ENCODE peak calls at places on chromosomes 3 and 15, in six cellular contexts. X is fibroblast of lung, L is Calu3, Y is neural crest cell, W is left lung, P is endothelial cell. Z is an unnamed sample.
A peak's percentile ranks its signal among the peaks of the same experiment; 100 is the strongest.

GRCh38 chr3:67706934-67707333 is 52.5 kb upstream of the SUCLG2 start:
- DNase-seq in L (no peak), P (no peak), Y (no peak), W (no peak), X (no peak), Z (no peak)

GRCh38 chr15:77830041-77830440 is 197.3 kb upstream of the LINGO1 start:
- DNase-seq in Y (no peak), W (no peak), L (no peak), P (no peak), X (peak; percentile 96), Z (peak; percentile 96)

GRCh38 chr3:190552969-190553759 is 39.3 kb downstream of the IL1RAP start:
- DNase-seq in W (no peak), X (no peak), Y (no peak), P (peak; percentile 5), L (no peak), Z (no peak)

GRCh38 chr3:186938716-186939115 is 8.4 kb downstream of the ST6GAL1 start:
- DNase-seq in X (peak; percentile 74), W (no peak), L (no peak), Y (no peak), P (no peak), Z (no peak)

GRCh38 chr3:62562017-62562416 is 188.7 kb upstream of the FEZF2 start:
- DNase-seq in X (peak; percentile 90), Y (no peak), W (no peak), L (no peak), P (no peak), Z (peak; percentile 86)

GRCh38 chr15:39502616-39503195 is 78.2 kb upstream of the THBS1 start:
- DNase-seq in Y (no peak), W (no peak), P (no peak), L (no peak), X (peak; percentile 72), Z (no peak)

GRCh38 chr3:50125541-50126286 is 29.4 kb upstream of the SEMA3F start:
- DNase-seq in Y (no peak), P (no peak), X (no peak), W (peak; percentile 50), L (no peak), Z (no peak)

GRCh38 chr15:80750591-80750990 is 28.6 kb upstream of the CEMIP start:
- DNase-seq in P (no peak), X (peak; percentile 65), Y (no peak), W (no peak), L (no peak), Z (no peak)

GRCh38 chr15:39247574-39247973 is 333.3 kb upstream of the THBS1 start:
- DNase-seq in L (no peak), P (no peak), X (peak; percentile 68), W (no peak), Y (no peak), Z (peak; percentile 51)

GRCh38 chr15:69118089-69118488 is 42.3 kb upstream of the GLCE start:
- DNase-seq in L (no peak), W (no peak), Y (no peak), P (no peak), X (no peak), Z (no peak)

GRCh38 chr3:125137432-125138033 is 75.0 kb downstream of the SLC12A8 start:
- DNase-seq in Y (no peak), X (peak; percentile 91), P (no peak), W (no peak), L (no peak), Z (peak; percentile 89)
- TF ChIP-seq CTCF in Y (no peak), X (no peak), P (no peak), W (no peak), L (no peak), Z (no peak)

GRCh38 chr3:23804441-23805227 is 1.1 kb upstream of the UBE2E1 start:
- DNase-seq in W (no peak), P (no peak), L (peak; percentile 15), Y (no peak), X (no peak), Z (no peak)

GRCh38 chr3:23796518-23796917 is 9.2 kb upstream of the UBE2E1 start:
- DNase-seq in P (no peak), L (no peak), Y (no peak), X (no peak), W (no peak), Z (no peak)

GRCh38 chr3:23797490-23797889 is 8.3 kb upstream of the UBE2E1 start:
- DNase-seq in X (no peak), L (no peak), W (no peak), P (no peak), Y (no peak), Z (no peak)

GRCh38 chr3:23805228-23805880 is 401 bp upstream of the UBE2E1 start:
- DNase-seq in Y (no peak), W (no peak), L (no peak), P (no peak), X (no peak), Z (no peak)

DNA sequence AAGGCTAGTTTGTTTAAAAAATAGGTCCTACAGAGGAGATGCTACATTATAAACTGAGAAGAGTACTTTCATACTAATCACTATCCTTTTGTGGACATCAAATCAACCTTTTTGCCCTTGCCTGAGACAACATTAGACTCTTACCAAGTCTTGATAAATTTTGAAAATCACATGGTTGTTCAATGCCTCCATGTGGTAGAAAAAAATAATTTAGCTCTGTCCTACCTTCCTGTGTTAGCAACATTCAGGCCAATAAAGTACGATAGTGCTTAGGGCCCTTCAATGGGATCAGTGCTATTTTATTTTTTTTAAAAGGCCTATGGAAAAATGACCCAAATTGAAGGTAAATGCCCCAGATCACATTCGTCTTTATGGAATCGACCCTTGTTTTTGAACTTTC is 5.0 kb upstream of the UBE2E1 start:
- DNase-seq in Y (no peak), P (no peak), L (no peak), W (no peak), X (peak; percentile 14), Z (peak; percentile 55)
- TF ChIP-seq CTCF in Y (no peak), P (no peak), L (no peak), W (no peak), X (peak; percentile 34), Z (peak; percentile 20)

GRCh38 chr3:53160660-53161344 is at the start of gene PRKCD:
- DNase-seq in W (peak; percentile 95), P (peak; percentile 57), Y (peak; percentile 39), L (peak; percentile 82), X (peak; percentile 82), Z (peak; percentile 85)
- TF ChIP-seq CTCF in W (no peak), P (peak; percentile 37), Y (peak; percentile 51), L (peak; percentile 49), X (peak; percentile 48), Z (peak; percentile 35)

GRCh38 chr3:147118611-147119010 is 287.7 kb downstream of the ZIC4 start:
- DNase-seq in W (no peak), Y (no peak), L (no peak), P (no peak), X (no peak), Z (no peak)

GRCh38 chr3:147119346-147119745 is 287.0 kb downstream of the ZIC4 start:
- DNase-seq in L (no peak), W (no peak), Y (no peak), X (no peak), P (no peak), Z (no peak)

GRCh38 chr3:147117631-147118030 is 288.7 kb downstream of the ZIC4 start:
- DNase-seq in X (no peak), Y (no peak), W (no peak), P (no peak), L (no peak), Z (no peak)

GRCh38 chr3:147120029-147120428 is 286.3 kb downstream of the ZIC4 start:
- DNase-seq in L (no peak), W (no peak), X (peak; percentile 26), Y (no peak), P (no peak), Z (peak; percentile 43)
- TF ChIP-seq CTCF in L (peak; percentile 47), W (no peak), X (peak; percentile 64), Y (peak; percentile 61), P (peak; percentile 42), Z (peak; percentile 58)

GRCh38 chr3:21487520-21487919 is 263.5 kb downstream of the ZNF385D start:
- DNase-seq in W (no peak), L (no peak), P (no peak), Y (no peak), X (no peak), Z (no peak)

GRCh38 chr3:21486381-21486935 is 264.6 kb downstream of the ZNF385D start:
- DNase-seq in W (no peak), X (peak; percentile 67), Y (no peak), P (no peak), L (no peak), Z (peak; percentile 36)

GRCh38 chr3:21484323-21485154 is 266.5 kb downstream of the ZNF385D start:
- DNase-seq in L (peak; percentile 80), Y (peak; percentile 53), W (no peak), P (peak; percentile 80), X (peak; percentile 71), Z (peak; percentile 80)
- TF ChIP-seq CTCF in L (peak; percentile 70), Y (peak; percentile 65), W (peak; percentile 42), P (peak; percentile 51), X (peak; percentile 86), Z (peak; percentile 86)

GRCh38 chr3:97971679-97972567 is at the start of gene RIOX2:
- DNase-seq in Y (peak; percentile 41), P (peak; percentile 62), X (peak; percentile 72), W (peak; percentile 94), L (peak; percentile 74), Z (peak; percentile 67)

GRCh38 chr3:97979610-97980009 is 7.4 kb upstream of the RIOX2 start:
- DNase-seq in X (no peak), P (no peak), Y (no peak), W (no peak), L (no peak), Z (no peak)

GRCh38 chr3:97974996-97975395 is 2.8 kb upstream of the RIOX2 start:
- DNase-seq in X (no peak), L (no peak), P (no peak), Y (no peak), W (no peak), Z (no peak)

GRCh38 chr3:97972976-97973375 is 745 bp upstream of the RIOX2 start:
- DNase-seq in Y (no peak), W (no peak), X (no peak), L (no peak), P (no peak), Z (no peak)

DNA sequence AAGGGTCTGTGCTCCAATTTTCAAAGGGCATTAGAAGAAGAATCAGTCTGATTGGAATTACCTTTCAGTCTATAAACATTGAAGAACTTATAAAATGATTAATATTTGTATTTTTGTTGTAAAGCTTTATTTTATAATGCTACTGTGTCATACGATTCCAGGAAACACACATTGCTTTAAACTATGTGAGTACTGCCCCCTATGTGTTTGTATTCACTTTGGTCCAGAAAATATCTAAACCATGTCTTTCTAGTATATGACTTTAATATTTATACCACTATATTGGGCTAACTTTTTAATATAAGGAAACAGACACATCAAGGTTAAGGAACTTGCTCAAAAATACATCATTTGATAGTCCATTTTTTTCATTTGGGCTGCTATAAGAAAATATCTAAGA is 3.2 kb upstream of the RIOX2 start:
- DNase-seq in Y (no peak), W (no peak), X (no peak), P (no peak), L (no peak), Z (no peak)
- TF ChIP-seq CTCF in Y (peak; percentile 30), W (no peak), X (peak; percentile 27), P (no peak), L (no peak), Z (peak; percentile 28)

GRCh38 chr3:155854147-155854940 is at the start of gene SLC33A1:
- DNase-seq in X (peak; percentile 99), P (peak; percentile 99), W (peak; percentile 99), Y (peak; percentile 96), L (peak; percentile 100), Z (peak; percentile 100)

GRCh38 chr3:155861476-155862183 is 7.4 kb upstream of the SLC33A1 start:
- DNase-seq in P (no peak), X (no peak), Y (no peak), W (no peak), L (no peak), Z (no peak)

GRCh38 chr3:155859859-155860258 is 5.6 kb upstream of the SLC33A1 start:
- DNase-seq in P (no peak), W (no peak), Y (no peak), X (peak; percentile 5), L (no peak), Z (peak; percentile 43)
- TF ChIP-seq CTCF in P (no peak), W (no peak), Y (peak; percentile 40), X (peak; percentile 33), L (peak; percentile 14), Z (peak; percentile 24)